ENCODE peak calls at places on chromosomes 6 and 20, in six cellular contexts. R is neuronal stem cell, Y is psoas muscle, F is HepG2, S is IMR-90, X is heart right ventricle. M is an unnamed sample.

GRCh38 chr6:157951828-157952227 is 29.8 kb upstream of the SYNJ2 start:
- DNase-seq in R (no peak), Y (no peak), F (no peak), S (no peak), X (no peak), M (no peak)

GRCh38 chr6:43849844-43850243 is 79.8 kb downstream of the VEGFA start:
- DNase-seq in R (no peak), Y (no peak), F (no peak), S (no peak), X (no peak), M (no peak)

GRCh38 chr20:56181593-56181992 is 66.9 kb upstream of the MC3R start:
- DNase-seq in R (no peak), Y (no peak), F (no peak), S (no peak), X (no peak), M (no peak)

GRCh38 chr20:41655966-41656685 is 37.9 kb upstream of the CHD6 start:
- DNase-seq in R (no peak), Y (no peak), F (no peak), S (no peak), X (no peak), M (no peak)

GRCh38 chr6:37517411-37517812 is 17.7 kb upstream of the CCDC167 start:
- DNase-seq in R (no peak), Y (no peak), F (no peak), S (no peak), X (no peak), M (peak; percentile 86)

GRCh38 chr6:135002229-135002844 is 52.3 kb downstream of the HBS1L start:
- DNase-seq in R (no peak), Y (no peak), F (peak; percentile 12), S (peak; percentile 40), X (no peak), M (no peak)

GRCh38 chr6:3317741-3318211 is 59.0 kb downstream of the PSMG4 start:
- DNase-seq in R (no peak), Y (peak; percentile 41), F (no peak), S (peak; percentile 34), X (no peak), M (no peak)

GRCh38 chr6:45988635-45989034 is 27.0 kb downstream of the CLIC5 start:
- DNase-seq in R (no peak), Y (peak; percentile 55), F (no peak), S (no peak), X (peak; percentile 65), M (no peak)

GRCh38 chr6:5151955-5152401 is 66.8 kb downstream of the PPP1R3G start:
- DNase-seq in R (no peak), Y (no peak), F (no peak), S (peak; percentile 87), X (no peak), M (no peak)

GRCh38 chr20:32355417-32355841 is 2.7 kb upstream of the ASXL1 start:
- DNase-seq in R (no peak), Y (no peak), F (peak; percentile 56), S (no peak), X (no peak), M (no peak)

GRCh38 chr20:32358883-32359632 is 927 bp downstream of the ASXL1 start:
- DNase-seq in R (peak; percentile 81), Y (peak; percentile 77), F (peak; percentile 85), S (peak; percentile 51), X (peak; percentile 78), M (peak; percentile 66)

GRCh38 chr20:32357869-32358631 is at the start of gene ASXL1:
- DNase-seq in R (peak; percentile 98), Y (peak; percentile 97), F (peak; percentile 99), S (peak; percentile 95), X (peak; percentile 99), M (peak; percentile 95)

GRCh38 chr20:32358632-32358882 is 426 bp downstream of the ASXL1 start:
- DNase-seq in R (peak; percentile 29), Y (no peak), F (no peak), S (no peak), X (no peak), M (no peak)

DNA sequence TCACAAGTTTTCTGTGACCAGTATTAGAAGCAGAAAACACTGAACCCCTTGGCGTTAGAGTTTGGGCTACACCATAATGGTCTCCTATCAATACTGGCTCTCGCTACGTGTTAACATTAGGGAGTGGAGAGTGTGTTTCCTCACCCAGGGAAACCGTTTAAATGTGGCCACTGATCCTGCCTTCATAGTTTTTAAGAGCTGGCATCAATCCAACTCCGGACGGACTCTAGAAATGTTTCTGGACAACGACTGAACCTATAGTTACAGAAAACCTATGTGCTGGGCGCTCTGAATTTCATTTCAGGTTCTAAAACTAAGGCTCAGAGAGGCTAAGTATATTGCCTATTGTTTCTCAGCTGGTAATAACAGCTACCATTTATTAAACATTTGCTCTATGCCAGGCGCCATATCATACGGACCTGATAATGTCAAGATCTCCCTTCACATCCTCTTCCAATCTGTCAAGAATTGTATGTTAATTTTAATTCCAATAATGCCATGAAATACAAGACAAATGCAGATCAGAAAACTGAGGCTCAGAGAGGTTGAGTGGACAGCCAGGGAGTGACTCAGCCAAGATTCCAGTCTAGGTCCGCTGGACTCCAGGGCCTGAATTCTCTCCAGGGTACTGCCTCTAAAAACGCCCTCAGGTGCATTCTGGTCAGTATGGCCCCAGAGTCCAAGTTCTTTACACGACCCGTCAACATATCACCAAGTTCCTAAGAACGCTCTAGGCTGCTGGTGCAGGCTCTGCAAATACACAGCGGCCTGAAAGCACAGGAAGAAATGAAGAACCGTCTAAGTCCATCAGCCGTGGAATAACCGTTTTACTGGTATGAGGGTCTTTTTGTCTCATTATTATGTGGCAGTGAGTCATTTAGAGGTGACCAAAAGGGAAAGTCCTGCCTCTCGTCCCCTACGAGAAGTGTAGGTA is 929 bp upstream of the ASXL1 start:
- DNase-seq in R (no peak), Y (no peak), F (peak; percentile 76), S (peak; percentile 50), X (no peak), M (no peak)
- H3K4me1 ChIP-seq in R (no peaks in the 10 kb centered on the region), Y (peaks cover 29% of the 10 kb centered on the region), F (peaks cover 64% of the 10 kb centered on the region), S (peaks cover 3% of the 10 kb centered on the region), X (peaks cover 42% of the 10 kb centered on the region), M (peaks cover 33% of the 10 kb centered on the region)

GRCh38 chr20:50237349-50237748 is 46.7 kb downstream of the CEBPB start:
- DNase-seq in R (no peak), Y (no peak), F (peak; percentile 75), S (no peak), X (no peak), M (no peak)
- H3K27me3 ChIP-seq in R (no peaks in the 10 kb centered on the region), Y (no peaks in the 10 kb centered on the region), F (peaks cover 55% of the 10 kb centered on the region), S (no peaks in the 10 kb centered on the region), X (no peaks in the 10 kb centered on the region), M (no peaks in the 10 kb centered on the region)

GRCh38 chr6:125988280-125988679 is 1.9 kb downstream of the TRMT11 start:
- DNase-seq in R (no peak), Y (no peak), F (no peak), S (no peak), X (no peak), M (no peak)
- H3K4me3 ChIP-seq in R (no peak overlapping the region), Y (no peak overlapping the region), F (peak overlapping the region; percentile 95), S (no peak overlapping the region), X (no peak overlapping the region), M (no peak overlapping the region)

GRCh38 chr6:15270402-15270801 is 24.5 kb downstream of the JARID2 start:
- DNase-seq in R (no peak), Y (no peak), F (no peak), S (no peak), X (no peak), M (no peak)

GRCh38 chr6:15267221-15267620 is 21.4 kb downstream of the JARID2 start:
- DNase-seq in R (no peak), Y (no peak), F (no peak), S (no peak), X (no peak), M (no peak)

GRCh38 chr6:15272562-15272961 is 26.7 kb downstream of the JARID2 start:
- DNase-seq in R (no peak), Y (no peak), F (no peak), S (no peak), X (no peak), M (no peak)

GRCh38 chr6:15268130-15268908 is 22.4 kb downstream of the JARID2 start:
- DNase-seq in R (no peak), Y (no peak), F (no peak), S (no peak), X (no peak), M (no peak)

GRCh38 chr6:15269619-15270018 is 23.8 kb downstream of the JARID2 start:
- DNase-seq in R (no peak), Y (no peak), F (no peak), S (no peak), X (no peak), M (no peak)
- H3K4me1 ChIP-seq in R (peaks cover 37% of the 10 kb centered on the region), Y (peaks cover 39% of the 10 kb centered on the region), F (peaks cover 67% of the 10 kb centered on the region), S (peaks cover 21% of the 10 kb centered on the region), X (peaks cover 60% of the 10 kb centered on the region), M (peaks cover 48% of the 10 kb centered on the region)

DNA sequence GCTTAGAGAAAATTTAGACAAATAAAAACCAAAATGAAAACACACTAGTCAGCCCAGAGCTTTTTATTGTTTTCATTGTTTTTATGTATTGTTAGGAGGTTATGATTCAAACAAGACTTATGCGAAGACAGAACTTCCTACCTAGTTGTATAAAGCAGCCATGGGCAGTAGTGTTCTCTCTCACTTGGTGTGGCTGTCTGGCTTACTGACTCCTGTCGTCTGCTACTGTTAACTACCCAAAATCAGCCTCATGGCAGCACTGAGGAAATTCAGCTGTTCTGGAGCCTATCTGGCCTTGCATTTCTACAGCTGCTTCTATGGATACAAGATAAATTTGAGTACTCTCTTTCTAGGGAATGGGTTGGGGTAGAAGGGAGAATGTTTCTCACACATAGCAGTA is 20.4 kb downstream of the VTA1 start:
- DNase-seq in R (no peak), Y (no peak), F (no peak), S (no peak), X (no peak), M (no peak)
- H3K27me3 ChIP-seq in R (no peaks in the 10 kb centered on the region), Y (no peaks in the 10 kb centered on the region), F (no peaks in the 10 kb centered on the region), S (no peaks in the 10 kb centered on the region), X (no peaks in the 10 kb centered on the region), M (no peaks in the 10 kb centered on the region)

GRCh38 chr6:32529697-32530429 is at the start of gene HLA-DRB5:
- DNase-seq in R (no peak), Y (no peak), F (no peak), S (no peak), X (no peak), M (no peak)
- H3K4me3 ChIP-seq in R (no peak within 1 kb of the TSS), Y (no peak within 1 kb of the TSS), F (no peak within 1 kb of the TSS), S (no peak within 1 kb of the TSS), X (peak within 1 kb of the TSS; percentile 34), M (peak within 1 kb of the TSS; percentile 43)

DNA sequence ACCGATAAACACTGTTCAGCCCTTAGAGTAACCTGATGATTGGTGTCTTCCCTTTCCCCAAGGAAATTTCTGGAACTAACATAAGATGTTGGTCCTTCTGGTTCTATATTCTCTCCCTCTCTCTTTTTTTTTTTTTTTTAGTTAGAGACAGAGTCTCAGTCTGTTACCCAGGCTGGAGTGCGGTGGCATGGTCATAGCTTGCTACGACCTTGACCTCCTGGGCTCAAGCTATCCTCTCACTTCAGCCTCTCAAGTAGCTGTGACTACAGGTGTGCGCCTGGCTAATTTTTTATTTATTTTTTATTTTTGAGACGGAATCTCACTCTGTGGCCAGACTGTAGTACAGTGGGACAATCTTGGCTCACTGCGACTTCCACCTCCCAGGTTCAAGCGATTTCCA is 12.9 kb downstream of the PANK2 start:
- DNase-seq in R (no peak), Y (no peak), F (no peak), S (no peak), X (no peak), M (no peak)
- H3K4me1 ChIP-seq in R (peaks cover 2% of the 10 kb centered on the region), Y (peaks cover 12% of the 10 kb centered on the region), F (peaks cover 77% of the 10 kb centered on the region), S (peaks cover 20% of the 10 kb centered on the region), X (peaks cover 82% of the 10 kb centered on the region), M (peaks cover 90% of the 10 kb centered on the region)

DNA sequence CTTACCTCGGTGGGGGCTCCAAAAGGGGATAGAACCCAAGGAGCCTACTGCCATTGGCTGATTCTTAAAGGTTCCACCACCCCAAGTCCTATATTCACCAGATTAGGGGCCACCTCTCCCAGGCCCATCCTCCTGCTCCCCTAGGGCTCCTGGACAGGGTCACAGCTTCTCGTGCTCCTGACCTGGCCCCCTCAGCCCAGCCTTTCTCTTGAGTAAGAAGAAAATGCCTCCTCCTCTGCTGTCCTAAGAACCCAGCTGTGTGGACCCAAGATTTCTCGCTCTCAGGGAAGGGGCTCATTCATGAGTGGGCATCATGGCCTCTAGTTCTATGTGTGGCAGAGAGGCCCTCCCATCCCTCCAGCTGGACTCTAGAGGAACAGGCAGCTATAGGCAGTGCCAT is 16.6 kb downstream of the HLA-DPB1 start:
- DNase-seq in R (no peak), Y (no peak), F (no peak), S (no peak), X (no peak), M (no peak)
- H3K27me3 ChIP-seq in R (no peaks in the 10 kb centered on the region), Y (peaks cover 11% of the 10 kb centered on the region), F (peaks cover 23% of the 10 kb centered on the region), S (peaks cover 29% of the 10 kb centered on the region), X (peaks cover 13% of the 10 kb centered on the region), M (no peaks in the 10 kb centered on the region)

M was measured in CD4-positive, alpha-beta memory T cell.